ENCODE peak calls at places on chromosomes 1 and 21, in nine cellular contexts. Q is heart right ventricle; N is RWPE2; G is kidney; C is naive thymus-derived CD4-positive, alpha-beta T cell; L is transverse colon; I is CD4-positive, alpha-beta T cell; X is aorta; D is endothelial cell of umbilical vein. K is an unnamed sample.

GRCh38 chr1:205772607-205773032 is 2.7 kb downstream of the RAB29 start:
- DNase-seq in Q (no peak), N (no peak), G (no peak), C (no peak), L (no peak), I (no peak), X (no peak), D (no peak), K (no peak)

GRCh38 chr1:23634840-23635642 is 56.6 kb upstream of the RPL11 start:
- DNase-seq in Q (peak; percentile 77), N (no peak), G (no peak), C (peak; percentile 64), L (peak; percentile 69), I (peak; percentile 45), X (peak; percentile 79), D (peak; percentile 83), K (peak; percentile 82)

GRCh38 chr21:41419921-41420862 is 5.8 kb upstream of the MX1 start:
- DNase-seq in Q (peak; percentile 93), N (no peak), G (peak; percentile 94), C (peak; percentile 18), L (peak; percentile 86), I (peak; percentile 37), X (peak; percentile 94), D (peak; percentile 91), K (peak; percentile 75)

GRCh38 chr1:183590225-183591191 is at the start of gene NCF2:
- DNase-seq in Q (no peak), N (no peak), G (no peak), C (no peak), L (peak; percentile 42), I (no peak), X (no peak), D (no peak), K (no peak)

GRCh38 chr1:187943606-187944403 is 1115.1 kb downstream of the PLA2G4A start:
- DNase-seq in Q (no peak), N (no peak), G (no peak), C (no peak), L (no peak), I (no peak), X (no peak), D (no peak), K (no peak)

GRCh38 chr1:81701071-81701470 is 99.7 kb upstream of the ADGRL2 start:
- DNase-seq in Q (no peak), N (no peak), G (no peak), C (no peak), L (no peak), I (no peak), X (no peak), D (no peak), K (no peak)

GRCh38 chr1:28087614-28088167 is 719 bp downstream of the EYA3 start:
- DNase-seq in Q (no peak), N (no peak), G (no peak), C (peak; percentile 4), L (no peak), I (no peak), X (no peak), D (peak; percentile 68), K (peak; percentile 35)

GRCh38 chr1:46718340-46718726 is 581 bp downstream of the EFCAB14 start:
- DNase-seq in Q (no peak), N (no peak), G (no peak), C (no peak), L (no peak), I (no peak), X (no peak), D (no peak), K (peak; percentile 6)

GRCh38 chr1:234125283-234125682 is 220.8 kb downstream of the SLC35F3 start:
- DNase-seq in Q (no peak), N (no peak), G (no peak), C (no peak), L (peak; percentile 10), I (no peak), X (no peak), D (no peak), K (peak; percentile 67)

GRCh38 chr1:211938473-211939080 is 96.8 kb downstream of the INTS7 start:
- DNase-seq in Q (no peak), N (no peak), G (no peak), C (no peak), L (no peak), I (no peak), X (no peak), D (no peak), K (no peak)

GRCh38 chr1:76075877-76076276 is 1.3 kb downstream of the ST6GALNAC3 start:
- DNase-seq in Q (no peak), N (no peak), G (no peak), C (no peak), L (no peak), I (no peak), X (no peak), D (peak; percentile 87), K (no peak)

GRCh38 chr1:204296431-204296988 is 63.2 kb downstream of the PLEKHA6 start:
- DNase-seq in Q (no peak), N (no peak), G (peak; percentile 84), C (no peak), L (no peak), I (no peak), X (peak; percentile 53), D (no peak), K (no peak)

GRCh38 chr1:197124376-197124775 is 22.1 kb downstream of the ASPM start:
- DNase-seq in Q (no peak), N (no peak), G (no peak), C (no peak), L (no peak), I (no peak), X (no peak), D (no peak), K (no peak)

GRCh38 chr1:11653101-11653601 is 1.1 kb downstream of the FBXO2 start:
- DNase-seq in Q (no peak), N (peak; percentile 93), G (no peak), C (no peak), L (no peak), I (no peak), X (no peak), D (no peak), K (no peak)

GRCh38 chr21:38315155-38315554 is 58.4 kb downstream of the KCNJ15 start:
- DNase-seq in Q (no peak), N (no peak), G (no peak), C (no peak), L (no peak), I (no peak), X (no peak), D (no peak), K (no peak)

GRCh38 chr21:30818837-30819236 is 5.8 kb upstream of the KRTAP8-1 start:
- DNase-seq in Q (no peak), N (no peak), G (no peak), C (no peak), L (no peak), I (no peak), X (no peak), D (no peak), K (no peak)

DNA sequence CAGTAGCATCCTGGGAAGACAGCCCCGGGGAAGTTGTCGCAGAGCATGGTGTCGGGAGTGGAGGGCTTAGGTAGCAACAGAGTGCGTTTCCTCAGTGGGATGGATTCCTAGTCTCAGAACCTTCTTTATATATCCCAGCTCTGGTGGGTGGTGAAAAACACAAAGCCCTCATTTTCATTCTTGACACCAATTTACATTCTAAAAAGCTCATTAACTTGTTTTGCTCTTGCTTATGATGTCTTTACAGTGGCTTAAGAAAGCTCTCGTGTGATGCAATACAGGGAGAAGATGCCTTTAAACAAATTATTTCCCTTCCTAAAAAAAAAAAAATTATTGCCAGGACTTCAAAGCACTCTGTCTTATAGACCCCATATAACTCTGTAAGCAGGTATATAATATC is at the start of gene KRTAP8-1:
- DNase-seq in Q (no peak), N (no peak), G (no peak), C (no peak), L (no peak), I (no peak), X (no peak), D (no peak), K (no peak)
- H3K9me3 ChIP-seq in Q (no peaks in the 10 kb centered on the region), N (no peaks in the 10 kb centered on the region), G (no peaks in the 10 kb centered on the region), C (no peaks in the 10 kb centered on the region), L (no peaks in the 10 kb centered on the region), I (no peaks in the 10 kb centered on the region), X (no peaks in the 10 kb centered on the region), D (peaks cover 9% of the 10 kb centered on the region), K (peaks cover 5% of the 10 kb centered on the region)

GRCh38 chr21:44375281-44375651 is 21.8 kb downstream of the TRPM2 start:
- DNase-seq in Q (no peak), N (no peak), G (peak; percentile 69), C (no peak), L (peak; percentile 55), I (no peak), X (peak; percentile 57), D (no peak), K (no peak)
- H3K9me3 ChIP-seq in Q (peaks cover 3% of the 10 kb centered on the region), N (no peaks in the 10 kb centered on the region), G (no peaks in the 10 kb centered on the region), C (no peaks in the 10 kb centered on the region), L (no peaks in the 10 kb centered on the region), I (no peaks in the 10 kb centered on the region), X (no peaks in the 10 kb centered on the region), D (no peaks in the 10 kb centered on the region), K (no peaks in the 10 kb centered on the region)

GRCh38 chr21:33281101-33281652 is 15.0 kb downstream of the IL10RB start:
- DNase-seq in Q (no peak), N (no peak), G (no peak), C (no peak), L (no peak), I (no peak), X (no peak), D (no peak), K (no peak)

GRCh38 chr21:33278736-33279135 is 12.6 kb downstream of the IL10RB start:
- DNase-seq in Q (no peak), N (no peak), G (no peak), C (no peak), L (no peak), I (no peak), X (no peak), D (no peak), K (no peak)

DNA sequence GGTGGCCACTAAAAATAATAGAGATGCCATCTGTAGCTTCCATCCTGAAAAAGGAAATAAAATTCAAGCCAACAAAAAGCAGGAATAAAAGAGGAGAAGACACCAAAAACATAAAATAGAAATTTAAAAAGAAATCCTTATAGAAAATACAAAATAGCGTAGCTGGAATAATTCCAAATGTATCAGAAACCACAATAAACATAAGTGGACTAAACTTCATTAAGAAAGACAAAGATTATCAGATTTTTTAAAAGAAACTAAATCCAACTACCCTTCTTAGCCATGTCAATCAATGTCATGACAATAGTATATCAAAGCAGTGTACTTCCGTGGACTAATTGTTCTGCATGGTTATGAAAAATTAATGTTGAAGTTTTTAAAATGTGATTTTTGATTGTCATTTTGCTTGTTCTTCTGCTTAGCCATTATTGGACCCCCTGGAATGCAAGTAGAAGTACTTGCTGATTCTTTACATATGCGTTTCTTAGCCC is 13.2 kb downstream of the IL10RB start:
- DNase-seq in Q (no peak), N (no peak), G (no peak), C (no peak), L (no peak), I (no peak), X (no peak), D (no peak), K (no peak)
- H3K9me3 ChIP-seq in Q (peaks cover 16% of the 10 kb centered on the region), N (peaks cover 11% of the 10 kb centered on the region), G (peaks cover 4% of the 10 kb centered on the region), C (no peaks in the 10 kb centered on the region), L (no peaks in the 10 kb centered on the region), I (no peaks in the 10 kb centered on the region), X (no peaks in the 10 kb centered on the region), D (no peaks in the 10 kb centered on the region), K (no peaks in the 10 kb centered on the region)

DNA sequence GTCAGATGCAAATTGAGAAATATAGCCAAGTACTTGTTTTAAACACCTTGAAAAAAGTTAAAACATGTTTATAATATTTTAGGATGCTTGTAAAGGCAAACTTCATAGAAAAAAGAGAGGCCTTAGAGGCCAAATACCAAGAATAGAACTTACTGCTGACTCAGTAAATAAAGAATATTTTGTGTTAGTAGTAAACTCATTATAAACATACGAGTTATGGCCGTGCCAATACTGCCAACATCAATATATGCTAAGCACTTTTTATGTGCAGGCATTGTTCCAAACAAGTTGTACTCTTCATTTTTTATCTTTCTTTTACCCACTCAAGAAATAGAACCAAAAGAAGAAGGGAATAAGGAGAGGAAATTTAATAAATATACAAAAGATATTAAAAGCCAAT is 705.9 kb upstream of the NCAM2 start:
- DNase-seq in Q (no peak), N (no peak), G (no peak), C (no peak), L (no peak), I (no peak), X (no peak), D (no peak), K (no peak)
- H3K9me3 ChIP-seq in Q (peaks cover 5% of the 10 kb centered on the region), N (no peaks in the 10 kb centered on the region), G (no peaks in the 10 kb centered on the region), C (no peaks in the 10 kb centered on the region), L (no peaks in the 10 kb centered on the region), I (no peaks in the 10 kb centered on the region), X (no peaks in the 10 kb centered on the region), D (no peaks in the 10 kb centered on the region), K (peaks cover 8% of the 10 kb centered on the region)